ENCODE peak calls at places on chromosome 21, in nine cellular contexts. D is right lobe of liver; A is fibroblast of the aortic adventitia; E is BE2C; R is AG04450; Q is naive thymus-derived CD4-positive, alpha-beta T cell; S is IMR-90; W is coronary artery; N is lung. Y is an unnamed sample.

GRCh38 chr21:41327753-41328152 is 11.2 kb downstream of the FAM3B start:
- DNase-seq in D (no peak), S (no peak), Q (no peak), N (no peak), R (no peak), W (no peak), A (no peak), E (no peak), Y (no peak)

GRCh38 chr21:39137248-39138186 is 45.7 kb downstream of the PSMG1 start:
- DNase-seq in A (peak; percentile 63), W (no peak), S (peak; percentile 24), D (no peak), N (no peak), Q (no peak), R (no peak), E (peak; percentile 51), Y (no peak)

GRCh38 chr21:46079357-46080170 is 18.3 kb upstream of the COL6A2 start:
- DNase-seq in D (peak; percentile 39), N (peak; percentile 28), Q (no peak), S (peak; percentile 96), W (no peak), R (peak; percentile 80), A (peak; percentile 86), E (peak; percentile 75), Y (no peak)

GRCh38 chr21:46080171-46081021 is 17.5 kb upstream of the COL6A2 start:
- DNase-seq in E (peak; percentile 77), W (peak; percentile 74), S (no peak), A (no peak), Q (no peak), N (peak; percentile 28), D (peak; percentile 50), R (no peak), Y (no peak)

GRCh38 chr21:40658237-40658636 is 188.7 kb downstream of the DSCAM start:
- DNase-seq in D (no peak), A (no peak), R (no peak), E (no peak), N (no peak), Q (no peak), S (no peak), W (no peak), Y (no peak)

GRCh38 chr21:46194374-46195334 is 10.4 kb upstream of the SPATC1L start:
- DNase-seq in Q (no peak), W (no peak), D (no peak), A (no peak), S (no peak), N (no peak), R (no peak), E (no peak), Y (no peak)

GRCh38 chr21:39938086-39938611 is 70.9 kb downstream of the PCP4 start:
- DNase-seq in D (no peak), A (no peak), Q (no peak), R (no peak), E (no peak), N (no peak), W (no peak), S (no peak), Y (no peak)

GRCh38 chr21:18812308-18812707 is 408.7 kb upstream of the TMPRSS15 start:
- DNase-seq in D (no peak), N (no peak), A (no peak), W (no peak), S (no peak), Q (no peak), R (no peak), E (no peak), Y (peak; percentile 74)

GRCh38 chr21:32604484-32604883 is 7.7 kb downstream of the CFAP298 start:
- DNase-seq in R (no peak), D (no peak), S (no peak), Q (no peak), A (no peak), N (no peak), W (no peak), E (no peak), Y (no peak)

GRCh38 chr21:29366532-29366931 is 67.8 kb downstream of the BACH1 start:
- DNase-seq in N (no peak), Q (no peak), D (no peak), E (no peak), S (no peak), A (no peak), W (no peak), R (no peak), Y (no peak)

GRCh38 chr21:42453301-42454220 is 42.5 kb downstream of the RSPH1 start:
- DNase-seq in W (no peak), R (no peak), S (no peak), E (peak; percentile 4), N (no peak), Q (no peak), D (no peak), A (no peak), Y (no peak)

GRCh38 chr21:41809891-41810596 is 43.2 kb upstream of the RIPK4 start:
- DNase-seq in R (no peak), A (no peak), E (no peak), S (no peak), W (no peak), Q (no peak), N (no peak), D (no peak), Y (no peak)

GRCh38 chr21:19353271-19353670 is 949.7 kb upstream of the TMPRSS15 start:
- DNase-seq in E (peak; percentile 26), R (no peak), D (no peak), S (no peak), A (no peak), W (no peak), N (no peak), Q (no peak), Y (no peak)

GRCh38 chr21:17435565-17436543 is 77.0 kb upstream of the CXADR start:
- DNase-seq in A (no peak), S (no peak), Q (no peak), R (no peak), E (no peak), W (no peak), N (no peak), D (no peak), Y (no peak)

GRCh38 chr21:31866077-31866511 is 6.7 kb upstream of the HUNK start:
- DNase-seq in R (peak; percentile 23), W (peak; percentile 78), A (peak; percentile 66), S (peak; percentile 62), D (peak; percentile 93), N (peak; percentile 87), E (peak; percentile 94), Q (peak; percentile 31), Y (peak; percentile 69)

GRCh38 chr21:36889401-36889800 is 77.1 kb downstream of the HLCS start:
- DNase-seq in R (no peak), Q (no peak), A (peak; percentile 70), S (no peak), D (no peak), E (no peak), W (no peak), N (peak; percentile 16), Y (no peak)
- H3K4me3 ChIP-seq in R (no peak overlapping the region), Q (no peak overlapping the region), A (no peak overlapping the region), S (no peak overlapping the region), D (no peak overlapping the region), E (no peak overlapping the region), W (no peak overlapping the region), N (no peak overlapping the region), Y (no peak overlapping the region)

GRCh38 chr21:44966135-44967081 is 26.6 kb downstream of the SLX9 start:
- DNase-seq in A (peak; percentile 12), D (no peak), Q (no peak), W (no peak), E (peak; percentile 80), N (no peak), R (no peak), S (no peak), Y (no peak)
- H3K4me3 ChIP-seq in A (no peak overlapping the region), D (no peak overlapping the region), Q (no peak overlapping the region), W (peak overlapping the region; percentile 57), E (no peak overlapping the region), N (no peak overlapping the region), R (no peak overlapping the region), S (no peak overlapping the region), Y (no peak overlapping the region)

DNA sequence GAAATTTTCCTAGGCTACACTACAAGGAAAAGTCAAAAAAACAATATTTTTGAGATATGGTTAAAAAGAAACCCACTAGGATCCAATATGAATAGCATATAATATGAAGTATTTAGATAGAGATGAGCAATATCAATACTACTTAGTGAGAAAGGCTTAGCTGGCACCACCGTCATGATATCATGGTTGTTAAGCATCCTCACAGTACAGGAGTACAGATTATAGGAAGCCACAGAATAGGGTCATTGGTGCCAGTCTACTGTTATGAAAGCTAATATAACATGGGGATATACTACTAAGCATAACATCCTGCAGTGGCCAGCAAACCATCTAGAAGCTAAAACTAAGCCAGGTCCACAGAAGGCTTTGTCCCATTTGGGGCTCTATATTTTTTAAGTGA is 28.4 kb upstream of the NRIP1 start:
- DNase-seq in W (no peak), N (no peak), S (no peak), A (no peak), R (no peak), D (no peak), E (no peak), Q (no peak), Y (no peak)
- H3K4me3 ChIP-seq in W (no peak overlapping the region), N (no peak overlapping the region), S (no peak overlapping the region), A (no peak overlapping the region), R (no peak overlapping the region), D (no peak overlapping the region), E (no peak overlapping the region), Q (no peak overlapping the region), Y (no peak overlapping the region)

DNA sequence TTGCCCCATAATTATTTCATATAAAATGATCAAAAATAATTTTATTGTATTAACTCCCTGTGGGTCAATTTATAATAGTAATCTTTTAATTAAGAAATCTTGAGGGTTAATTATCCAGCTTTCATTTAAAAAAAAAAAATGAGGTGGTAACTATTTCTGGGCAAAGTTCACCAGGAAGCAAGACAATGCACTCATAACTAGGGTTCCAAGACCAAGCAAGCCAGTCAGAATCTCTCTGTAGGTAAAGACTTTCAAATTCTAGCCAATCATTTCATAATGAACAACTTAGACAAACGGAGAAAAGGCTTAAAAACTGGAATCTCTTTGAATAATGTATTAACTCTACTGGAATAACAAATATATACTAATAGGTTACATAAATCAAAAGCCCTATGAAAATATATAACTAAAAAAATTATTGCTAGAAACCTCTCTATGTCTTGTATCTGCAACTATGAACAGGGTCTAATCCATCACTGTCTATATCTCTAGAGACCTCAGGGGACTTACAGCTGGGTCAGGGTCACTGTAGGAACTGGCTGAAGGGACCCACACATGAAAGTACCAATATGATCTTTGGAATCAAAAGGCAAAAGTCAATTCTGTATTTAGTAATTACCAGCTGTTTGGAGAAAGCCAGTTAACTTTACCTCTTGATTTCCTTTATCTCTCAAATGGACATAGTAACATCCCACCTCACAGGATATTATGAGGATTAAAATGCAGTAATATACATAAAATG is 43.3 kb downstream of the APP start:
- DNase-seq in W (no peak), D (no peak), N (no peak), A (no peak), Q (no peak), R (no peak), S (no peak), E (no peak), Y (no peak)
- H3K4me3 ChIP-seq in W (no peak overlapping the region), D (no peak overlapping the region), N (no peak overlapping the region), A (no peak overlapping the region), Q (no peak overlapping the region), R (no peak overlapping the region), S (no peak overlapping the region), E (no peak overlapping the region), Y (no peak overlapping the region)

GRCh38 chr21:35683620-35684019 is 376.7 kb downstream of the SETD4 start:
- DNase-seq in D (no peak), S (no peak), W (no peak), N (no peak), E (no peak), A (no peak), Q (no peak), R (no peak), Y (no peak)
- H3K4me3 ChIP-seq in D (no peak overlapping the region), S (no peak overlapping the region), W (no peak overlapping the region), N (no peak overlapping the region), E (no peak overlapping the region), A (no peak overlapping the region), Q (no peak overlapping the region), R (no peak overlapping the region), Y (no peak overlapping the region)

Y was measured in Jurkat, Clone E6-1.